ENCODE peak calls at places on chromosome 3, in seven cellular contexts. X is AG09319; Z is HFFc6; N is NCI-H1417 treated with DMSO at 0.1 percent for 48 hours; R is lower lobe of right lung; F is foreskin fibroblast; D is CD8-positive, alpha-beta memory T cell. P is an unnamed sample.

GRCh38 chr3:141260131-141260927 is 28.7 kb downstream of the PXYLP1 start:
- DNase-seq in X (no peak), N (no peak), D (no peak), F (no peak), R (no peak), Z (no peak), P (no peak)

GRCh38 chr3:72171946-72172345 is 387.0 kb upstream of the PROK2 start:
- DNase-seq in F (no peak), N (no peak), D (no peak), X (no peak), R (no peak), Z (no peak), P (no peak)

GRCh38 chr3:24343084-24343783 is 151.4 kb downstream of the THRB start:
- DNase-seq in D (no peak), X (no peak), Z (peak; percentile 2), F (peak; percentile 32), N (no peak), R (no peak), P (no peak)

GRCh38 chr3:81395739-81396138 is 365.7 kb downstream of the GBE1 start:
- DNase-seq in D (no peak), R (no peak), Z (no peak), X (no peak), F (no peak), N (no peak), P (peak; percentile 43)

GRCh38 chr3:58355174-58355573 is 22.5 kb downstream of the PXK start:
- DNase-seq in D (no peak), X (no peak), Z (no peak), N (no peak), R (no peak), F (no peak), P (no peak)

GRCh38 chr3:135973846-135974245 is 8.3 kb downstream of the PPP2R3A start:
- DNase-seq in Z (no peak), F (no peak), N (no peak), D (no peak), R (no peak), X (no peak), P (no peak)

GRCh38 chr3:145915787-145916186 is 245.2 kb downstream of the PLOD2 start:
- DNase-seq in F (no peak), D (no peak), R (no peak), X (no peak), N (no peak), Z (no peak), P (no peak)

GRCh38 chr3:96267577-96267976 is 546.8 kb upstream of the EPHA6 start:
- DNase-seq in D (no peak), N (no peak), F (no peak), R (no peak), X (no peak), Z (no peak), P (no peak)

GRCh38 chr3:188389711-188390346 is 235.9 kb downstream of the LPP start:
- DNase-seq in F (no peak), R (no peak), Z (no peak), D (peak; percentile 5), X (no peak), N (no peak), P (no peak)

GRCh38 chr3:195153121-195153520 is 117.8 kb downstream of the XXYLT1 start:
- DNase-seq in X (no peak), N (no peak), D (no peak), Z (no peak), F (no peak), R (no peak), P (no peak)

GRCh38 chr3:52436500-52437106 is 8.3 kb downstream of the SEMA3G start:
- DNase-seq in N (no peak), X (peak; percentile 58), R (peak; percentile 47), D (no peak), F (peak; percentile 50), Z (no peak), P (no peak)

GRCh38 chr3:188052229-188052965 is 101.6 kb upstream of the LPP start:
- DNase-seq in Z (no peak), R (peak; percentile 56), D (no peak), X (no peak), F (no peak), N (no peak), P (no peak)

GRCh38 chr3:127417709-127418559 is 130.1 kb upstream of the PRR20G start:
- DNase-seq in F (no peak), Z (no peak), X (no peak), D (no peak), R (no peak), N (no peak), P (no peak)

GRCh38 chr3:8607285-8608040 is 37.1 kb downstream of the SSUH2 start:
- DNase-seq in Z (peak; percentile 69), D (no peak), N (no peak), X (peak; percentile 57), F (peak; percentile 59), R (no peak), P (no peak)